ENCODE peak calls at places on chromosomes 5 and 9, in ten cellular contexts. Q is NAMALWA, V is GM06990, R is NCI-H1417, I is hippocampal formation, F is HTR-8/SVneo, W is mucosa of descending colon, K is EH, U is cardiac muscle cell, D is heart left ventricle. M is an unnamed sample.

GRCh38 chr5:135085936-135086235 is 51.9 kb upstream of the PITX1 start:
- DNase-seq in Q (no peak), V (no peak), R (no peak), I (no peak), F (no peak), W (no peak), K (no peak), U (no peak), D (no peak), M (no peak)

GRCh38 chr5:4862500-4862899 is 277.6 kb upstream of the ADAMTS16 start:
- DNase-seq in Q (peak), V (no peak), R (peak), I (peak), F (peak), W (no peak), K (peak), U (peak), D (no peak), M (no peak)

GRCh38 chr9:135343733-135344522 is 135.7 kb upstream of the PPP1R26 start:
- DNase-seq in Q (peak), V (peak), R (peak), I (no peak), F (peak), W (peak), K (no peak), U (peak), D (peak), M (peak)

GRCh38 chr9:88745281-88746001 is 210.5 kb downstream of the NXNL2 start:
- DNase-seq in Q (no peak), V (no peak), R (no peak), I (no peak), F (no peak), W (peak), K (peak), U (peak), D (no peak), M (no peak)

GRCh38 chr9:28688172-28688571 is 1114.9 kb upstream of the C9orf72 start:
- DNase-seq in Q (no peak), V (no peak), R (peak), I (no peak), F (no peak), W (no peak), K (no peak), U (no peak), D (no peak), M (no peak)

GRCh38 chr5:59275537-59276276 is 617.8 kb downstream of the PDE4D start:
- DNase-seq in Q (peak), V (no peak), R (no peak), I (no peak), F (peak), W (peak), K (peak), U (peak), D (no peak), M (peak)

GRCh38 chr5:119743927-119744326 is 114.6 kb downstream of the FAM170A start:
- DNase-seq in Q (peak), V (no peak), R (peak), I (no peak), F (peak), W (peak), K (peak), U (peak), D (no peak), M (no peak)

GRCh38 chr9:38371495-38371894 is 21.0 kb upstream of the ALDH1B1 start:
- DNase-seq in Q (peak), V (no peak), R (peak), I (no peak), F (peak), W (peak), K (peak), U (peak), D (no peak), M (no peak)

GRCh38 chr5:120779674-120780073 is 315.6 kb downstream of the PRR16 start:
- DNase-seq in Q (no peak), V (no peak), R (no peak), I (no peak), F (no peak), W (no peak), K (peak), U (no peak), D (no peak), M (peak)